ENCODE peak calls at places on chromosomes 12 and 14, in ten cellular contexts. X, M, Z, T, W, I, G, Q, B and V are unnamed samples.

GRCh38 chr14:89618821-89619551 is 202.0 kb upstream of the FOXN3 start:
- DNase-seq in X (peak; percentile 59), M (peak; percentile 86), Z (peak; percentile 58), T (peak; percentile 81), W (no peak), I (peak; percentile 85), G (peak; percentile 90), Q (peak; percentile 58), B (no peak), V (peak; percentile 73)

GRCh38 chr12:69102856-69103255 is 136.5 kb upstream of the CPSF6 start:
- DNase-seq in X (no peak), M (peak; percentile 44), Z (no peak), T (no peak), W (no peak), I (no peak), G (no peak), Q (peak; percentile 10), B (no peak), V (no peak)

GRCh38 chr12:113232787-113233585 is 11.7 kb downstream of the TPCN1 start:
- DNase-seq in X (peak; percentile 24), M (peak; percentile 94), Z (no peak), T (peak; percentile 67), W (no peak), I (no peak), G (peak; percentile 57), Q (peak; percentile 76), B (no peak), V (no peak)

GRCh38 chr12:118850244-118850825 is 131.0 kb upstream of the SRRM4 start:
- DNase-seq in X (no peak), M (peak; percentile 25), Z (peak; percentile 46), T (no peak), W (peak; percentile 2), I (peak; percentile 67), G (peak; percentile 60), Q (no peak), B (no peak), V (peak; percentile 21)

GRCh38 chr12:12563529-12563928 is 866 bp upstream of the DUSP16 start:
- DNase-seq in X (no peak), M (no peak), Z (no peak), T (no peak), W (no peak), I (no peak), G (peak; percentile 7), Q (peak; percentile 53), B (no peak), V (no peak)

GRCh38 chr12:57470286-57470969 is 9.2 kb downstream of the ARHGAP9 start:
- DNase-seq in X (no peak), M (no peak), Z (no peak), T (no peak), W (no peak), I (peak; percentile 40), G (no peak), Q (no peak), B (no peak), V (no peak)

GRCh38 chr12:108724054-108724889 is 7.0 kb downstream of the CORO1C start:
- DNase-seq in X (no peak), M (peak; percentile 29), Z (peak; percentile 72), T (no peak), W (no peak), I (no peak), G (no peak), Q (no peak), B (no peak), V (no peak)

GRCh38 chr14:91067186-91067585 is 6.7 kb upstream of the RPS6KA5 start:
- DNase-seq in X (peak; percentile 7), M (peak; percentile 11), Z (no peak), T (no peak), W (no peak), I (no peak), G (no peak), Q (no peak), B (no peak), V (no peak)

GRCh38 chr12:27614866-27615265 is 81.4 kb upstream of the REP15 start:
- DNase-seq in X (no peak), M (no peak), Z (no peak), T (no peak), W (no peak), I (no peak), G (no peak), Q (no peak), B (no peak), V (no peak)

GRCh38 chr14:65035049-65035448 is 48.4 kb downstream of the FNTB start:
- DNase-seq in X (no peak), M (no peak), Z (no peak), T (no peak), W (no peak), I (peak; percentile 50), G (no peak), Q (no peak), B (no peak), V (no peak)

GRCh38 chr14:100155049-100155621 is 4.3 kb downstream of the DEGS2 start:
- DNase-seq in X (no peak), M (peak; percentile 54), Z (peak; percentile 64), T (peak; percentile 27), W (peak; percentile 54), I (peak; percentile 81), G (peak; percentile 85), Q (no peak), B (no peak), V (peak; percentile 84)

GRCh38 chr12:30818562-30818961 is 63.8 kb upstream of the CAPRIN2 start:
- DNase-seq in X (no peak), M (no peak), Z (no peak), T (no peak), W (no peak), I (no peak), G (no peak), Q (no peak), B (no peak), V (no peak)

GRCh38 chr12:79658221-79658620 is 32.5 kb downstream of the PAWR start:
- DNase-seq in X (no peak), M (no peak), Z (no peak), T (peak; percentile 48), W (no peak), I (no peak), G (no peak), Q (no peak), B (peak; percentile 44), V (no peak)

GRCh38 chr12:56628671-56629458 is 1.3 kb downstream of the BAZ2A start:
- DNase-seq in X (peak; percentile 52), M (peak; percentile 83), Z (peak; percentile 30), T (peak; percentile 59), W (no peak), I (peak; percentile 62), G (peak; percentile 59), Q (peak; percentile 45), B (no peak), V (peak; percentile 57)

GRCh38 chr14:63134801-63135200 is 69.4 kb upstream of the RHOJ start:
- DNase-seq in X (no peak), M (no peak), Z (peak; percentile 48), T (no peak), W (no peak), I (no peak), G (peak; percentile 56), Q (no peak), B (no peak), V (no peak)

GRCh38 chr12:95717336-95717928 is 73.1 kb downstream of the NTN4 start:
- DNase-seq in X (no peak), M (no peak), Z (no peak), T (no peak), W (no peak), I (no peak), G (no peak), Q (no peak), B (no peak), V (no peak)

GRCh38 chr14:81727243-81727642 is 193.6 kb upstream of the SEL1L start:
- DNase-seq in X (no peak), M (no peak), Z (peak; percentile 11), T (no peak), W (no peak), I (no peak), G (no peak), Q (no peak), B (no peak), V (no peak)

GRCh38 chr12:114848661-114849060 is 164.7 kb upstream of the TBX3 start:
- DNase-seq in X (no peak), M (no peak), Z (no peak), T (peak; percentile 91), W (no peak), I (no peak), G (no peak), Q (no peak), B (peak; percentile 58), V (no peak)

GRCh38 chr12:19166387-19166786 is 36.9 kb downstream of the PLEKHA5 start:
- DNase-seq in X (no peak), M (no peak), Z (no peak), T (no peak), W (no peak), I (no peak), G (no peak), Q (no peak), B (no peak), V (no peak)

GRCh38 chr12:6080149-6081045 is 44.1 kb downstream of the VWF start:
- DNase-seq in X (no peak), M (no peak), Z (no peak), T (no peak), W (no peak), I (no peak), G (no peak), Q (no peak), B (no peak), V (no peak)

GRCh38 chr14:30426463-30426862 is 132.5 kb upstream of the G2E3 start:
- DNase-seq in X (no peak), M (no peak), Z (no peak), T (no peak), W (no peak), I (no peak), G (no peak), Q (no peak), B (no peak), V (no peak)

GRCh38 chr12:71478277-71478676 is 38.7 kb downstream of the LGR5 start:
- DNase-seq in X (no peak), M (no peak), Z (no peak), T (no peak), W (no peak), I (no peak), G (no peak), Q (no peak), B (no peak), V (no peak)

GRCh38 chr14:50961606-50962259 is 17.4 kb upstream of the PYGL start:
- DNase-seq in X (no peak), M (no peak), Z (peak; percentile 98), T (peak; percentile 54), W (no peak), I (no peak), G (no peak), Q (no peak), B (peak; percentile 92), V (no peak)

GRCh38 chr12:66113471-66113870 is 17.1 kb downstream of the LLPH start:
- DNase-seq in X (no peak), M (no peak), Z (no peak), T (no peak), W (no peak), I (no peak), G (no peak), Q (no peak), B (no peak), V (no peak)

GRCh38 chr14:105476937-105477658 is 2.5 kb downstream of the CRIP2 start:
- DNase-seq in X (no peak), M (no peak), Z (no peak), T (no peak), W (no peak), I (no peak), G (no peak), Q (no peak), B (no peak), V (no peak)

GRCh38 chr12:100215209-100215608 is 14.6 kb downstream of the ACTR6 start:
- DNase-seq in X (no peak), M (no peak), Z (no peak), T (no peak), W (no peak), I (no peak), G (no peak), Q (no peak), B (no peak), V (no peak)

GRCh38 chr14:101398011-101398410 is 163.3 kb upstream of the DIO3 start:
- DNase-seq in X (no peak), M (no peak), Z (no peak), T (no peak), W (no peak), I (no peak), G (no peak), Q (no peak), B (no peak), V (no peak)

GRCh38 chr12:1246637-1247036 is 255.6 kb downstream of the ERC1 start:
- DNase-seq in X (no peak), M (no peak), Z (no peak), T (no peak), W (no peak), I (no peak), G (no peak), Q (no peak), B (peak; percentile 17), V (no peak)